ENCODE peak calls at places on chromosomes 2 and 18, in seven cellular contexts. J is K562, I is mesendoderm, E is ovary, S is mammary epithelial cell, Z is GM23248, D is IMR-90. K is an unnamed sample. For H3K36me3, the result is how much of the 10 kb centered on the place peaks cover.

GRCh38 chr2:235286624-235287368 is 207.0 kb upstream of the AGAP1 start:
- DNase-seq in J (no peak), I (no peak), E (no peak), S (no peak), Z (peak), D (no peak), K (no peak)

GRCh38 chr2:129006135-129006885 is 687.6 kb upstream of the HS6ST1 start:
- DNase-seq in J (no peak), I (no peak), E (no peak), S (no peak), Z (no peak), D (no peak), K (no peak)

GRCh38 chr18:10128906-10129305 is 215.1 kb downstream of the VAPA start:
- DNase-seq in J (no peak), I (peak), E (no peak), S (no peak), Z (peak), D (no peak), K (no peak)

GRCh38 chr18:35477974-35478373 is 19.8 kb downstream of the INO80C start:
- DNase-seq in J (no peak), I (no peak), E (no peak), S (no peak), Z (no peak), D (no peak), K (no peak)

GRCh38 chr2:50401772-50402653 is 629.9 kb downstream of the NRXN1 start:
- DNase-seq in J (peak), I (peak), E (no peak), S (peak), Z (peak), D (peak), K (no peak)

GRCh38 chr2:118875298-118875697 is 27.9 kb upstream of the EN1 start:
- DNase-seq in J (no peak), I (no peak), E (no peak), S (no peak), Z (no peak), D (no peak), K (no peak)

GRCh38 chr2:163471947-163472346 is 263.9 kb downstream of the FIGN start:
- DNase-seq in J (no peak), I (peak), E (no peak), S (peak), Z (peak), D (peak), K (no peak)

GRCh38 chr2:134197445-134197844 is 56.4 kb upstream of the MGAT5 start:
- DNase-seq in J (no peak), I (no peak), E (no peak), S (no peak), Z (no peak), D (no peak), K (no peak)

GRCh38 chr18:61554117-61554776 is 221.0 kb downstream of the CDH20 start:
- DNase-seq in J (no peak), I (no peak), E (peak), S (no peak), Z (no peak), D (no peak), K (no peak)

GRCh38 chr2:61470122-61470951 is 550 bp downstream of the USP34 start:
- DNase-seq in J (peak), I (peak), E (peak), S (peak), Z (peak), D (no peak), K (peak)

GRCh38 chr18:80253871-80254492 is 6.7 kb upstream of the PARD6G start:
- DNase-seq in J (peak), I (no peak), E (no peak), S (no peak), Z (peak), D (no peak), K (no peak)

GRCh38 chr2:241834853-241835210 is 23.9 kb downstream of the PDCD1 start:
- DNase-seq in J (no peak), I (no peak), E (no peak), S (no peak), Z (no peak), D (no peak), K (no peak)

GRCh38 chr2:102581911-102582310 is 37.4 kb upstream of the SLC9A2 start:
- DNase-seq in J (no peak), I (no peak), E (no peak), S (no peak), Z (no peak), D (no peak), K (no peak)

GRCh38 chr18:45854036-45854586 is 28.6 kb downstream of the SIGLEC15 start:
- DNase-seq in J (no peak), I (peak), E (no peak), S (no peak), Z (no peak), D (no peak), K (no peak)
- H3K36me3 ChIP-seq in J (under half), I (under half), E (under half), S (under half), Z (half or more), D (half or more), K (under half)

GRCh38 chr2:20916604-20917286 is 93.8 kb upstream of the LDAH start:
- DNase-seq in J (no peak), I (peak), E (no peak), S (peak), Z (peak), D (peak), K (no peak)
- H3K27ac ChIP-seq in J (no peak), I (no peak), E (no peak), S (no peak), Z (no peak), D (no peak), K (no peak)

GRCh38 chr2:121140734-121141133 is 144.3 kb downstream of the TFCP2L1 start:
- DNase-seq in J (no peak), I (peak), E (no peak), S (peak), Z (no peak), D (no peak), K (no peak)

GRCh38 chr2:121135168-121135853 is 149.7 kb downstream of the TFCP2L1 start:
- DNase-seq in J (no peak), I (no peak), E (no peak), S (no peak), Z (no peak), D (no peak), K (no peak)

GRCh38 chr2:121136323-121136722 is 148.7 kb downstream of the TFCP2L1 start:
- DNase-seq in J (peak), I (peak), E (no peak), S (no peak), Z (no peak), D (no peak), K (no peak)

GRCh38 chr2:121134728-121135127 is 150.3 kb downstream of the TFCP2L1 start:
- DNase-seq in J (peak), I (no peak), E (no peak), S (no peak), Z (no peak), D (no peak), K (no peak)

GRCh38 chr2:121137571-121137970 is 147.4 kb downstream of the TFCP2L1 start:
- DNase-seq in J (no peak), I (no peak), E (no peak), S (no peak), Z (no peak), D (no peak), K (no peak)
- H3K36me3 ChIP-seq in J (under half), I (under half), E (under half), S (under half), Z (under half), D (under half), K (under half)

GRCh38 chr2:5689790-5690189 is 2.4 kb upstream of the SOX11 start:
- DNase-seq in J (no peak), I (peak), E (no peak), S (no peak), Z (no peak), D (no peak), K (no peak)
- H3K27ac ChIP-seq in J (no peak), I (no peak), E (no peak), S (no peak), Z (no peak), D (no peak), K (no peak)

K was measured in heart left ventricle.